ENCODE peak calls at places on chromosomes 11 and 22, in six cellular contexts. One of them, this sample, is unnamed.

GRCh38 chr11:119344291-119345010 is 2.1 kb downstream of the MFRP start:
- DNase-seq in K562: no peak
- DNase-seq in SK-N-SH: no peak
- DNase-seq in H1: no peak
- DNase-seq in HepG2: no peak
- DNase-seq in GM12878: no peak
- DNase-seq in this sample: no peak

GRCh38 chr11:6022954-6023353 is 7.6 kb downstream of the OR56A1 start:
- DNase-seq in HepG2: peak
- DNase-seq in GM12878: peak
- DNase-seq in K562: peak
- DNase-seq in H1: no peak
- DNase-seq in SK-N-SH: no peak
- DNase-seq in this sample: peak

GRCh38 chr11:16547879-16548278 is 190.6 kb upstream of the C11orf58 start:
- DNase-seq in K562: no peak
- DNase-seq in H1: no peak
- DNase-seq in HepG2: no peak
- DNase-seq in GM12878: no peak
- DNase-seq in SK-N-SH: no peak
- DNase-seq in this sample: no peak

GRCh38 chr22:48919851-48920589 is 907.7 kb downstream of the BRD1 start:
- DNase-seq in K562: no peak
- DNase-seq in GM12878: no peak
- DNase-seq in H1: peak
- DNase-seq in SK-N-SH: no peak
- DNase-seq in HepG2: no peak
- DNase-seq in this sample: no peak

GRCh38 chr22:35451602-35452001 is 51.7 kb downstream of the MCM5 start:
- DNase-seq in SK-N-SH: no peak
- DNase-seq in K562: no peak
- DNase-seq in HepG2: no peak
- DNase-seq in GM12878: no peak
- DNase-seq in H1: no peak
- DNase-seq in this sample: no peak

GRCh38 chr11:19895776-19896175 is 183.1 kb downstream of the NAV2 start:
- DNase-seq in HepG2: no peak
- DNase-seq in SK-N-SH: no peak
- DNase-seq in K562: no peak
- DNase-seq in GM12878: no peak
- DNase-seq in H1: no peak
- DNase-seq in this sample: no peak

GRCh38 chr22:20245577-20246367 is 22.3 kb downstream of the RTN4R start:
- DNase-seq in K562: no peak
- DNase-seq in SK-N-SH: no peak
- DNase-seq in H1: no peak
- DNase-seq in GM12878: no peak
- DNase-seq in HepG2: no peak
- DNase-seq in this sample: no peak

GRCh38 chr11:120168960-120169681 is 31.2 kb upstream of the TRIM29 start:
- DNase-seq in HepG2: peak
- DNase-seq in GM12878: no peak
- DNase-seq in H1: peak
- DNase-seq in SK-N-SH: peak
- DNase-seq in K562: peak
- DNase-seq in this sample: peak

GRCh38 chr11:122668562-122669090 is 13.1 kb downstream of the UBASH3B start:
- DNase-seq in K562: no peak
- DNase-seq in H1: no peak
- DNase-seq in HepG2: no peak
- DNase-seq in GM12878: no peak
- DNase-seq in SK-N-SH: no peak
- DNase-seq in this sample: no peak

GRCh38 chr22:46587067-46587471 is 33.1 kb upstream of the GRAMD4 start:
- DNase-seq in K562: no peak
- DNase-seq in H1: no peak
- DNase-seq in SK-N-SH: no peak
- DNase-seq in HepG2: no peak
- DNase-seq in GM12878: peak
- DNase-seq in this sample: no peak

GRCh38 chr22:46585340-46586122 is 34.7 kb upstream of the GRAMD4 start:
- DNase-seq in K562: no peak
- DNase-seq in SK-N-SH: no peak
- DNase-seq in HepG2: no peak
- DNase-seq in GM12878: no peak
- DNase-seq in H1: peak
- DNase-seq in this sample: no peak

GRCh38 chr22:46586531-46587011 is 33.6 kb upstream of the GRAMD4 start:
- DNase-seq in SK-N-SH: no peak
- DNase-seq in K562: no peak
- DNase-seq in GM12878: no peak
- DNase-seq in HepG2: no peak
- DNase-seq in H1: no peak
- DNase-seq in this sample: no peak

GRCh38 chr22:46587492-46588278 is 32.5 kb upstream of the GRAMD4 start:
- DNase-seq in K562: no peak
- DNase-seq in SK-N-SH: peak
- DNase-seq in HepG2: no peak
- DNase-seq in H1: no peak
- DNase-seq in GM12878: peak
- DNase-seq in this sample: no peak

GRCh38 chr22:46586123-46586519 is 34.1 kb upstream of the GRAMD4 start:
- DNase-seq in H1: no peak
- DNase-seq in K562: peak
- DNase-seq in GM12878: no peak
- DNase-seq in HepG2: no peak
- DNase-seq in SK-N-SH: no peak
- DNase-seq in this sample: no peak
- TF ChIP-seq CTCF in H1: no peak
- TF ChIP-seq CTCF in K562: no peak
- TF ChIP-seq CTCF in GM12878: no peak
- TF ChIP-seq CTCF in HepG2: no peak
- TF ChIP-seq CTCF in SK-N-SH: no peak
- TF ChIP-seq CTCF in this sample: no peak

DNA sequence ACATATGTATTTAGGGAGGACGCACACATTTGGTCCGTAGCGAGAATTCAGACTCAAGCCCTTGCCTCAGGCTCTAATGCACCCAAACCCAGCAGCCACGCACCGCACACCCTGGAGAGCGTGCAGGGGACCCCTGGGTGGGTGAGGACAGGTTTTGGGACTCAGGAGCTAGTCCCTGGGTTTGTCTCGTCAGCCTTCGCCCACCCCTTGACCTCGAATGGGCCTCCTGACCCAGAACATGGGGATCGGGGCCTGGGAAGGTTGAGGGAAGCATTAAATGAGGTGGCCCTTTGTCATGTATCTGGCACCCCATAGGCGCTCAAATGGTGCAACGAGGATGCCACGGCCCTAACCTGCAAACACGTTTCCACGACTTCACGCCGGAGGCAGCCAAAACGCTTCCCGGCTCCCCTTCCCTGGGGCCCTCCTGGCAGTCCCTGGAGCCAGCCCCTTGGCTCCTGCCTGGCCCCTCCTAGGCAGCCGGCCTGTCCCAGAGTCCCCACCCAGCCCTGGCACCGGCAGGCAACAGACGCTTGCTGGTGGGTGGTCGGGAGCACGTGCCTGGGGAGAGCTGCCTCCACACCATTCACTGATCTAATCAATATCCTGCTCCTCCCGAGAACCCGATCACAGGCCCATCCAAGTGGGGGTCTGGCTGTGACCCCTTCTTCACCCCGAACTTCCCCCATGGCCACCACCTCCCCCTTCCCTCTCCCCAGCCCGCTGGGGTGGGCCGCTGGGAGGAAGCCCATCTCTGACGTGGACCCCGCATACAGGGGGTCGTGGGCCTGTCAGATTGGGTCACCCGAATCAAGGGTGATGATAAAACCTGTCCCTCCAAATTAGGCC is 5.4 kb upstream of the LINC01488 start:
- DNase-seq in H1: peak
- DNase-seq in GM12878: no peak
- DNase-seq in HepG2: no peak
- DNase-seq in SK-N-SH: no peak
- DNase-seq in K562: no peak
- DNase-seq in this sample: no peak
- TF ChIP-seq GABPA in H1: no peak
- TF ChIP-seq GABPA in GM12878: no peak
- TF ChIP-seq GABPA in HepG2: no peak
- TF ChIP-seq GABPA in SK-N-SH: no peak
- TF ChIP-seq GABPA in K562: no peak
- TF ChIP-seq GABPA in this sample: no peak

GRCh38 chr22:44621401-44622146 is 80.4 kb upstream of the PRR5 start:
- DNase-seq in SK-N-SH: peak
- DNase-seq in GM12878: no peak
- DNase-seq in HepG2: no peak
- DNase-seq in K562: no peak
- DNase-seq in H1: no peak
- DNase-seq in this sample: no peak

GRCh38 chr22:44618400-44618799 is 83.6 kb upstream of the PRR5 start:
- DNase-seq in K562: no peak
- DNase-seq in GM12878: no peak
- DNase-seq in SK-N-SH: peak
- DNase-seq in H1: no peak
- DNase-seq in HepG2: no peak
- DNase-seq in this sample: no peak

GRCh38 chr22:44620841-44621382 is 81.1 kb upstream of the PRR5 start:
- DNase-seq in SK-N-SH: no peak
- DNase-seq in H1: no peak
- DNase-seq in HepG2: no peak
- DNase-seq in K562: no peak
- DNase-seq in GM12878: no peak
- DNase-seq in this sample: no peak

GRCh38 chr22:44622147-44622427 is 79.9 kb upstream of the PRR5 start:
- DNase-seq in HepG2: no peak
- DNase-seq in H1: no peak
- DNase-seq in K562: no peak
- DNase-seq in GM12878: no peak
- DNase-seq in SK-N-SH: peak
- DNase-seq in this sample: no peak

DNA sequence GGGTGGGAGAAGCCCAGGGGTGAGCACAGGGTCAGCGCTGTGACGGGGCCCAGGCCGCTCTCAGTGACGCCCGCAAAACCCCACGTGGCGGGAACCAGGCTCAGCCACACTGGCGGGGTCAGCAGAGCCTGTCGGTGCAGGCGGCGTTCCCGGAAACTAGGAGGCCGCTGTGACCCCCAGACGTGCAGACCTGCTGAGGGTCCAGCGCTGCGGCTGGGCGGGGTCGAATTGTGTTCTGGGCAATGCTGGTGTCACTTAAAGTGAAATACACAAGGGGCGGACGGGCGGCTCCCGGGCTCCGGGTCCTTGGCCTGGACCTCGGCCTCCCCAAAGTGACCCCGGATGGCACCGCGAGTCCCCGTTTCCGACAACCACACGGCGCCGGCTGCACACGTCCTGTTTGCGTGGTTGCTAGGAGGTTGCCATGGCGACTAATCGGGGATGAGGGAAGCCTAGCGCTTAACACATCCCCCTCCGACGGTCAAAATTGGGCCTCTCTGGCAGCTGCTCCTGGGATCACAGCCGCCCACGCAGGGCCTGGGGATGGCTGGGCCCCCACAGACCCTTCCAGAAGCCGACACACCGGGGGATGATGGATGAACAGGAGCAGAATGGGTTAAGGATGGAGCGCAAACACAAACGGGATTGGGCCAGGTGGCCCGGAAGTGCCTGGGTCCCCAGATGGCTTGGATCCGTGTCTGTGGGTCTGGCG is 81.7 kb upstream of the PRR5 start:
- DNase-seq in K562: peak
- DNase-seq in GM12878: no peak
- DNase-seq in SK-N-SH: peak
- DNase-seq in HepG2: peak
- DNase-seq in H1: peak
- DNase-seq in this sample: peak
- TF ChIP-seq POLR2AphosphoS5 in K562: no peak
- TF ChIP-seq POLR2AphosphoS5 in GM12878: no peak
- TF ChIP-seq POLR2AphosphoS5 in SK-N-SH: no peak
- TF ChIP-seq POLR2AphosphoS5 in HepG2: no peak
- TF ChIP-seq POLR2AphosphoS5 in H1: no peak
- TF ChIP-seq POLR2AphosphoS5 in this sample: no peak

GRCh38 chr11:66639066-66639813 is 737 bp downstream of the RBM4 start:
- DNase-seq in GM12878: no peak
- DNase-seq in K562: no peak
- DNase-seq in SK-N-SH: no peak
- DNase-seq in H1: no peak
- DNase-seq in HepG2: peak
- DNase-seq in this sample: no peak

GRCh38 chr11:66636411-66636810 is 2.1 kb upstream of the RBM4 start:
- DNase-seq in H1: no peak
- DNase-seq in K562: no peak
- DNase-seq in GM12878: no peak
- DNase-seq in SK-N-SH: no peak
- DNase-seq in HepG2: no peak
- DNase-seq in this sample: no peak

GRCh38 chr11:66641834-66642233 is 3.3 kb downstream of the RBM4 start:
- DNase-seq in GM12878: no peak
- DNase-seq in H1: no peak
- DNase-seq in SK-N-SH: no peak
- DNase-seq in K562: no peak
- DNase-seq in HepG2: no peak
- DNase-seq in this sample: no peak

GRCh38 chr11:66637557-66638176 is 836 bp upstream of the RBM4 start:
- DNase-seq in SK-N-SH: no peak
- DNase-seq in H1: no peak
- DNase-seq in HepG2: no peak
- DNase-seq in K562: no peak
- DNase-seq in GM12878: no peak
- DNase-seq in this sample: no peak

GRCh38 chr11:66638177-66639065 is at the start of gene RBM4:
- DNase-seq in GM12878: peak
- DNase-seq in SK-N-SH: peak
- DNase-seq in K562: peak
- DNase-seq in H1: peak
- DNase-seq in HepG2: peak
- DNase-seq in this sample: peak
- TF ChIP-seq CTCF in GM12878: peak
- TF ChIP-seq CTCF in SK-N-SH: peak
- TF ChIP-seq CTCF in K562: no peak
- TF ChIP-seq CTCF in H1: no peak
- TF ChIP-seq CTCF in HepG2: peak
- TF ChIP-seq CTCF in this sample: no peak

GRCh38 chr11:67429722-67430121 is 1.4 kb downstream of the RPS6KB2 start:
- DNase-seq in GM12878: no peak
- DNase-seq in H1: no peak
- DNase-seq in SK-N-SH: no peak
- DNase-seq in HepG2: no peak
- DNase-seq in K562: no peak
- DNase-seq in this sample: no peak

GRCh38 chr11:67429038-67429668 is 859 bp downstream of the RPS6KB2 start:
- DNase-seq in GM12878: no peak
- DNase-seq in HepG2: no peak
- DNase-seq in H1: no peak
- DNase-seq in SK-N-SH: no peak
- DNase-seq in K562: peak
- DNase-seq in this sample: no peak

GRCh38 chr11:67433536-67434394 is 3.7 kb downstream of the PTPRCAP start:
- DNase-seq in K562: no peak
- DNase-seq in SK-N-SH: no peak
- DNase-seq in HepG2: no peak
- DNase-seq in GM12878: no peak
- DNase-seq in H1: no peak
- DNase-seq in this sample: no peak

GRCh38 chr11:67432655-67433349 is 4.5 kb downstream of the RPS6KB2 start:
- DNase-seq in H1: no peak
- DNase-seq in SK-N-SH: no peak
- DNase-seq in K562: no peak
- DNase-seq in HepG2: no peak
- DNase-seq in GM12878: no peak
- DNase-seq in this sample: no peak

GRCh38 chr11:67431346-67432249 is 3.3 kb downstream of the RPS6KB2 start:
- DNase-seq in SK-N-SH: no peak
- DNase-seq in GM12878: no peak
- DNase-seq in HepG2: no peak
- DNase-seq in K562: no peak
- DNase-seq in H1: no peak
- DNase-seq in this sample: no peak
- TF ChIP-seq GABPA in SK-N-SH: no peak
- TF ChIP-seq GABPA in GM12878: no peak
- TF ChIP-seq GABPA in HepG2: no peak
- TF ChIP-seq GABPA in K562: no peak
- TF ChIP-seq GABPA in H1: no peak
- TF ChIP-seq GABPA in this sample: no peak